ENCODE peak calls at places on chromosomes 1 and 21, in eight cellular contexts. J is SJCRH30; L is EL; Z is activated naive CD8-positive, alpha-beta T cell treated with anti-CD3 and anti-CD28 coated beads for 36 hours; M is Ammon's horn; N is cardiac fibroblast; I is type B pancreatic cell; B is choroid plexus epithelial cell. K is an unnamed sample.

GRCh38 chr1:31791131-31791858 is 24.5 kb downstream of the SPOCD1 start:
- DNase-seq in J (no peak), L (no peak), Z (no peak), M (no peak), N (no peak), I (no peak), B (no peak), K (no peak)

GRCh38 chr1:61173118-61173517 is 90.8 kb downstream of the NFIA start:
- DNase-seq in J (no peak), L (no peak), Z (no peak), M (no peak), N (no peak), I (no peak), B (no peak), K (no peak)

GRCh38 chr1:13784971-13785370 is 85.0 kb downstream of the PRDM2 start:
- DNase-seq in J (no peak), L (peak), Z (no peak), M (no peak), N (no peak), I (no peak), B (no peak), K (no peak)

GRCh38 chr1:176656257-176656995 is 193.5 kb downstream of the PAPPA2 start:
- DNase-seq in J (peak), L (peak), Z (no peak), M (peak), N (peak), I (no peak), B (peak), K (no peak)

GRCh38 chr1:117366982-117367768 is at the start of gene MAN1A2:
- DNase-seq in J (peak), L (peak), Z (peak), M (peak), N (peak), I (peak), B (peak), K (peak)

GRCh38 chr21:29290245-29290644 is 8.5 kb upstream of the BACH1 start:
- DNase-seq in J (no peak), L (no peak), Z (no peak), M (no peak), N (no peak), I (no peak), B (no peak), K (no peak)

GRCh38 chr1:155186266-155186954 is 12.8 kb downstream of the TRIM46 start:
- DNase-seq in J (no peak), L (no peak), Z (no peak), M (no peak), N (no peak), I (no peak), B (no peak), K (no peak)

GRCh38 chr1:24830680-24831272 is 85.5 kb downstream of the CLIC4 start:
- DNase-seq in J (peak), L (peak), Z (no peak), M (peak), N (peak), I (no peak), B (peak), K (peak)

GRCh38 chr1:54681396-54681795 is 34.3 kb upstream of the TTC4 start:
- DNase-seq in J (no peak), L (no peak), Z (no peak), M (no peak), N (peak), I (no peak), B (peak), K (no peak)

GRCh38 chr1:61157420-61157987 is 75.1 kb downstream of the NFIA start:
- DNase-seq in J (peak), L (peak), Z (peak), M (peak), N (peak), I (no peak), B (peak), K (peak)

GRCh38 chr1:195745170-195746009 is 862.9 kb downstream of the KCNT2 start:
- DNase-seq in J (peak), L (no peak), Z (no peak), M (no peak), N (no peak), I (no peak), B (no peak), K (no peak)

GRCh38 chr1:63368131-63368530 is 704 bp downstream of the ALG6 start:
- DNase-seq in J (no peak), L (no peak), Z (no peak), M (peak), N (peak), I (no peak), B (peak), K (peak)

GRCh38 chr1:38073926-38074677 is 27.5 kb upstream of the POU3F1 start:
- DNase-seq in J (no peak), L (no peak), Z (no peak), M (no peak), N (no peak), I (no peak), B (no peak), K (no peak)

GRCh38 chr1:179298952-179299351 is 5.4 kb downstream of the SOAT1 start:
- DNase-seq in J (no peak), L (no peak), Z (peak), M (no peak), N (no peak), I (no peak), B (no peak), K (no peak)

GRCh38 chr1:53669511-53670191 is 69.3 kb downstream of the GLIS1 start:
- DNase-seq in J (no peak), L (no peak), Z (no peak), M (no peak), N (no peak), I (no peak), B (no peak), K (no peak)

GRCh38 chr1:54290443-54291184 is 90.6 kb downstream of the MRPL37 start:
- DNase-seq in J (no peak), L (no peak), Z (no peak), M (peak), N (peak), I (no peak), B (peak), K (no peak)